ENCODE peak calls at places on chromosomes 4 and X, in eight cellular contexts. F is aorta, Z is BJ, J is tibial nerve, I is fibroblast of lung, W is transverse colon, Q is cardiac muscle cell, B is testis. H is an unnamed sample.

GRCh38 chr4:53558061-53558801 is 33.1 kb downstream of the LNX1 start:
- DNase-seq in F (peak; percentile 71), Z (no peak), J (no peak), I (no peak), W (no peak), Q (no peak), B (no peak), H (no peak)

GRCh38 chr4:179110356-179110755 is 1668.1 kb upstream of the AGA start:
- DNase-seq in F (no peak), Z (no peak), J (no peak), I (peak; percentile 94), W (no peak), Q (no peak), B (no peak), H (no peak)

GRCh38 chr4:55386073-55386472 is 9.7 kb upstream of the TMEM165 start:
- DNase-seq in F (no peak), Z (no peak), J (no peak), I (peak; percentile 17), W (no peak), Q (no peak), B (no peak), H (no peak)

GRCh38 chrX:133412246-133412645 is 3.0 kb downstream of the GPC4 start:
- DNase-seq in F (no peak), Z (peak; percentile 3), J (no peak), I (peak; percentile 26), W (no peak), Q (no peak), B (no peak), H (no peak)

GRCh38 chrX:39972340-39972739 is 125.4 kb downstream of the BCOR start:
- DNase-seq in F (no peak), Z (no peak), J (no peak), I (peak; percentile 18), W (no peak), Q (no peak), B (no peak), H (no peak)

GRCh38 chrX:15391850-15392249 is 7.6 kb upstream of the VEGFD start:
- DNase-seq in F (no peak), Z (no peak), J (no peak), I (no peak), W (no peak), Q (no peak), B (no peak), H (no peak)

GRCh38 chr4:134636332-134637055 is 434.9 kb upstream of the PABPC4L start:
- DNase-seq in F (no peak), Z (no peak), J (no peak), I (no peak), W (no peak), Q (no peak), B (no peak), H (no peak)

GRCh38 chr4:63790377-63790776 is 618.9 kb downstream of the TECRL start:
- DNase-seq in F (no peak), Z (no peak), J (no peak), I (no peak), W (no peak), Q (no peak), B (no peak), H (no peak)

GRCh38 chr4:101286663-101287062 is 60.7 kb downstream of the PPP3CA start:
- DNase-seq in F (no peak), Z (no peak), J (no peak), I (no peak), W (no peak), Q (peak; percentile 8), B (no peak), H (no peak)

GRCh38 chr4:187075514-187075913 is 351.9 kb upstream of the FAT1 start:
- DNase-seq in F (no peak), Z (peak; percentile 72), J (no peak), I (peak; percentile 37), W (no peak), Q (no peak), B (no peak), H (no peak)

GRCh38 chr4:108683479-108683878 is 33.1 kb downstream of the OSTC start:
- DNase-seq in F (no peak), Z (no peak), J (peak; percentile 13), I (peak; percentile 51), W (no peak), Q (no peak), B (no peak), H (no peak)

GRCh38 chr4:113355550-113356371 is 306.3 kb downstream of the ANK2 start:
- DNase-seq in F (peak; percentile 64), Z (no peak), J (no peak), I (peak; percentile 86), W (peak; percentile 8), Q (no peak), B (no peak), H (no peak)

GRCh38 chrX:22147942-22148341 is 115.8 kb downstream of the PHEX start:
- DNase-seq in F (no peak), Z (no peak), J (no peak), I (no peak), W (no peak), Q (no peak), B (no peak), H (no peak)

DNA sequence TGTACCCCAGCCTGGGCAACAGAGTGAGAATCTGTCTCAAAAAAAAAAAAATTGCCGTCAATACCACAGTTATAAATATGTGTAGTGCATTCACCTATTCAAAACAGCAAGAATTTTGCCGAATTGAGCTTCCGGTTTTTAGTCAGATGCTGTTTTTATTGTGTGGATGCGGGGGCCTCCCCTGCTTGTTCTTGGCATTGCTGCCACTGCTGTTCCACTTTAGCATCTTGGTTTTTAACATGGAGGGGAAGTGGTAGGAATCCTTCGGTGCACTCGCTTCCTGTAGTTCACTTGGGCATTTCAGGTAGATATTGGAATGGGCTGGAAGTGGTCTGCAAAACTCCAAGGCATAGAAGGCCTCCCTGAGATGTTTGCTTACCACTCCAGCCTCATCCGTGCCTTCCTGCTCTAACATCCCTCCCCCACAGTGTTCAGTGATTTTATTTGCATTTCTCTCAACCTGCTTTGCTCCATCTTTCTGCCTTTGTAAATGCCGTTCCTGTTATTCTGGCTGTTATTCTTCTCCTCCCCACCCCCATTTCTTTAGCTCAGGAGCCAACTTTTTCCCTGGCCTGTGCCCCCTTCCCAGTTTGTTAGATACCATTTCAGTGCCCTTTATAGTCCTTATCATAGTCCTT is 25.5 kb downstream of the MOB1B start:
- DNase-seq in F (no peak), Z (no peak), J (no peak), I (no peak), W (no peak), Q (no peak), B (no peak), H (no peak)
- H3K4me3 ChIP-seq in F (no peak overlapping the region), Z (no peak overlapping the region), J (no peak overlapping the region), I (no peak overlapping the region), W (no peak overlapping the region), Q (no peak overlapping the region), B (no peak overlapping the region), H (no peak overlapping the region)

GRCh38 chr4:776743-777441 is 49.0 kb downstream of the CPLX1 start:
- DNase-seq in F (no peak), Z (no peak), J (no peak), I (no peak), W (no peak), Q (no peak), B (no peak), H (no peak)

GRCh38 chr4:781493-782216 is 44.3 kb downstream of the CPLX1 start:
- DNase-seq in F (peak; percentile 100), Z (peak; percentile 96), J (peak; percentile 98), I (peak; percentile 98), W (peak; percentile 99), Q (peak; percentile 99), B (peak; percentile 99), H (peak; percentile 100)

GRCh38 chr4:780730-781492 is 45.0 kb downstream of the CPLX1 start:
- DNase-seq in F (peak; percentile 52), Z (no peak), J (no peak), I (no peak), W (no peak), Q (no peak), B (no peak), H (no peak)

GRCh38 chr4:777520-778262 is 48.2 kb downstream of the CPLX1 start:
- DNase-seq in F (peak; percentile 1), Z (no peak), J (no peak), I (no peak), W (no peak), Q (no peak), B (no peak), H (no peak)

GRCh38 chr4:779555-779954 is 46.4 kb downstream of the CPLX1 start:
- DNase-seq in F (peak; percentile 3), Z (no peak), J (no peak), I (no peak), W (no peak), Q (no peak), B (no peak), H (no peak)
- H3K4me3 ChIP-seq in F (no peak overlapping the region), Z (no peak overlapping the region), J (no peak overlapping the region), I (peak overlapping the region; percentile 15), W (no peak overlapping the region), Q (no peak overlapping the region), B (no peak overlapping the region), H (peak overlapping the region; percentile 98)

GRCh38 chrX:371907-372306 is 14.8 kb downstream of the PPP2R3B start:
- DNase-seq in F (no peak), Z (no peak), J (no peak), I (no peak), W (no peak), Q (no peak), B (no peak), H (no peak)

GRCh38 chrX:372856-373640 is 13.7 kb downstream of the PPP2R3B start:
- DNase-seq in F (no peak), Z (no peak), J (no peak), I (no peak), W (no peak), Q (peak; percentile 24), B (no peak), H (no peak)

GRCh38 chrX:375181-376036 is 11.3 kb downstream of the PPP2R3B start:
- DNase-seq in F (no peak), Z (no peak), J (no peak), I (no peak), W (no peak), Q (no peak), B (no peak), H (no peak)

GRCh38 chrX:374566-374965 is 12.1 kb downstream of the PPP2R3B start:
- DNase-seq in F (no peak), Z (no peak), J (no peak), I (no peak), W (no peak), Q (no peak), B (no peak), H (no peak)

GRCh38 chrX:373641-374471 is 12.9 kb downstream of the PPP2R3B start:
- DNase-seq in F (no peak), Z (no peak), J (no peak), I (no peak), W (no peak), Q (peak; percentile 78), B (peak; percentile 36), H (no peak)
- H3K4me3 ChIP-seq in F (no peak overlapping the region), Z (peak overlapping the region; percentile 51), J (peak overlapping the region; percentile 35), I (peak overlapping the region; percentile 26), W (peak overlapping the region; percentile 1), Q (peak overlapping the region; percentile 85), B (peak overlapping the region; percentile 40), H (peak overlapping the region; percentile 36)

DNA sequence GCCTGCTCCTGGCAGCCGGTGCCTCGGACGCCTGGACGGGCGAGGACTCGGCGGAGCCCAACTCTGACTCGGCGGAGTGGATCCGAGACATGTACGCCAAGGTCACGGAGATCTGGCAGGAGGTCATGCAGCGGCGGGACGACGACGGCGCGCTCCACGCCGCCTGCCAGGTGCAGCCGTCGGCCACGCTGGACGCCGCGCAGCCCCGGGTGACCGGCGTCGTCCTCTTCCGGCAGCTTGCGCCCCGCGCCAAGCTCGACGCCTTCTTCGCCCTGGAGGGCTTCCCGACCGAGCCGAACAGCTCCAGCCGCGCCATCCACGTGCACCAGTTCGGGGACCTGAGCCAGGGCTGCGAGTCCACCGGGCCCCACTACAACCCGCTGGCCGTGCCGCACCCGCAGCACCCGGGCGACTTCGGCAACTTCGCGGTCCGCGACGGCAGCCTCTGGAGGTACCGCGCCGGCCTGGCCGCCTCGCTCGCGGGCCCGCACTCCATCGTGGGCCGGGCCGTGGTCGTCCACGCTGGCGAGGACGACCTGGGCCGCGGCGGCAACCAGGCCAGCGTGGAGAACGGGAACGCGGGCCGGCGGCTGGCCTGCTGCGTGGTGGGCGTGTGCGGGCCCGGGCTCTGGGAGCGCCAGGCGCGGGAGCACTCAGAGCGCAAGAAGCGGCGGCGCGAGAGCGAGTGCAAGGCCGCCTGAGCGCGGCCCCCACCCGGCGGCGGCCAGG is 4.3 kb downstream of the SOD3 start:
- DNase-seq in F (no peak), Z (no peak), J (no peak), I (no peak), W (no peak), Q (no peak), B (no peak), H (no peak)
- H3K4me3 ChIP-seq in F (no peak overlapping the region), Z (no peak overlapping the region), J (peak overlapping the region; percentile 49), I (no peak overlapping the region), W (no peak overlapping the region), Q (no peak overlapping the region), B (peak overlapping the region; percentile 41), H (no peak overlapping the region)

H was measured in upper lobe of right lung.